ENCODE peak calls at places on chromosomes 11 and 22, in four cellular contexts. H, S, V and C are unnamed samples.

GRCh38 chr11:119318240-119319135 is 1.6 kb upstream of the MCAM start:
- DNase-seq in V (peak), S (peak), H (peak), C (peak)

GRCh38 chr22:50582562-50583293 is at the start of gene CHKB:
- DNase-seq in S (peak), H (peak), V (peak), C (peak)

GRCh38 chr22:40221055-40221414 is 43.3 kb downstream of the TNRC6B start:
- DNase-seq in V (no peak), S (no peak), H (no peak), C (no peak)

GRCh38 chr11:45048870-45049825 is 97.3 kb upstream of the PRDM11 start:
- DNase-seq in V (no peak), H (no peak), S (peak), C (no peak)

GRCh38 chr22:46062232-46062615 is 85.3 kb upstream of the WNT7B start:
- DNase-seq in V (no peak), H (no peak), S (no peak), C (no peak)

GRCh38 chr11:61949169-61950034 is 749 bp upstream of the BEST1 start:
- DNase-seq in V (peak), S (peak), H (peak), C (peak)

GRCh38 chr11:61460986-61461385 is 31.1 kb downstream of the SDHAF2 start:
- DNase-seq in H (no peak), V (no peak), S (no peak), C (no peak)

GRCh38 chr11:69868003-69868865 is 49.0 kb upstream of the FGF3 start:
- DNase-seq in H (no peak), S (no peak), V (no peak), C (no peak)

GRCh38 chr11:70580036-70580805 is 181.9 kb downstream of the CTTN start:
- DNase-seq in V (no peak), S (no peak), H (peak), C (no peak)

GRCh38 chr11:92657226-92657625 is 312.2 kb upstream of the MTNR1B start:
- DNase-seq in H (no peak), S (no peak), V (no peak), C (no peak)

GRCh38 chr11:64711138-64711943 is 11.7 kb downstream of the NRXN2 start:
- DNase-seq in H (no peak), S (no peak), V (no peak), C (no peak)

GRCh38 chr11:35364101-35364780 is 55.1 kb downstream of the SLC1A2 start:
- DNase-seq in S (peak), H (peak), V (peak), C (peak)

GRCh38 chr11:8263109-8263768 is 439 bp downstream of the LMO1 start:
- DNase-seq in S (peak), V (peak), H (peak), C (no peak)

GRCh38 chr22:49996532-49997220 is 15.9 kb downstream of the IL17REL start:
- DNase-seq in S (no peak), H (peak), V (no peak), C (no peak)

GRCh38 chr22:19714320-19715252 is at the start of gene SEPTIN5:
- DNase-seq in S (no peak), H (no peak), V (peak), C (no peak)

GRCh38 chr11:2791521-2792375 is 92.0 kb upstream of the KCNQ1OT1 start:
- DNase-seq in H (peak), V (peak), S (no peak), C (no peak)

GRCh38 chr22:48333323-48333763 is 1494.3 kb downstream of the BRD1 start:
- DNase-seq in V (no peak), S (no peak), H (no peak), C (no peak)

GRCh38 chr11:133905677-133906156 is 51.1 kb downstream of the IGSF9B start:
- DNase-seq in V (no peak), H (peak), S (no peak), C (no peak)

GRCh38 chr22:27029584-27030130 is 372.3 kb downstream of the MIAT start:
- DNase-seq in H (no peak), V (no peak), S (no peak), C (no peak)

GRCh38 chr11:72609045-72609444 is 65.2 kb downstream of the PDE2A start:
- DNase-seq in V (no peak), H (no peak), S (peak), C (peak)

GRCh38 chr11:2092956-2093412 is 46.2 kb downstream of the IGF2 start:
- DNase-seq in S (peak), V (no peak), H (peak), C (peak)

GRCh38 chr11:122162095-122162494 is 46.1 kb upstream of the BLID start:
- DNase-seq in S (peak), H (no peak), V (no peak), C (no peak)

GRCh38 chr11:65793144-65793581 is 6.3 kb downstream of the OVOL1 start:
- DNase-seq in V (no peak), H (no peak), S (no peak), C (peak)

GRCh38 chr11:117076941-117077659 is 21.1 kb downstream of the SIK3 start:
- DNase-seq in H (no peak), S (peak), V (no peak), C (no peak)

GRCh38 chr22:42902875-42903510 is 45.9 kb upstream of the ARFGAP3 start:
- DNase-seq in H (peak), S (peak), V (peak), C (no peak)

GRCh38 chr11:126115253-126115540 is 52.5 kb upstream of the CDON start:
- DNase-seq in S (peak), V (peak), H (peak), C (no peak)

GRCh38 chr11:240315-240714 is 3.5 kb downstream of the PSMD13 start:
- DNase-seq in H (peak), S (no peak), V (no peak), C (no peak)

GRCh38 chr11:62902932-62903331 is 18.2 kb downstream of the CHRM1 start:
- DNase-seq in S (peak), H (no peak), V (no peak), C (no peak)

GRCh38 chr11:119376197-119376847 is 5.2 kb downstream of the USP2 start:
- DNase-seq in V (peak), S (peak), H (peak), C (no peak)

GRCh38 chr22:36383110-36383581 is 4.6 kb downstream of the MYH9 start:
- DNase-seq in S (peak), V (no peak), H (no peak), C (no peak)

GRCh38 chr22:50282361-50283144 is 12.4 kb upstream of the MAPK11 start:
- DNase-seq in V (no peak), S (peak), H (no peak), C (peak)

GRCh38 chr11:82843057-82843795 is 57.0 kb downstream of the PRCP start:
- DNase-seq in V (no peak), H (no peak), S (no peak), C (no peak)

GRCh38 chr11:586376-587316 is 10.4 kb downstream of the PHRF1 start:
- DNase-seq in S (no peak), V (no peak), H (no peak), C (no peak)

GRCh38 chr22:38172489-38173155 is 9.0 kb downstream of the PLA2G6 start:
- DNase-seq in S (peak), V (no peak), H (peak), C (no peak)

GRCh38 chr11:77522215-77522614 is 48.3 kb upstream of the PAK1 start:
- DNase-seq in V (no peak), H (no peak), S (no peak), C (peak)

GRCh38 chr22:22207845-22208564 is 36.6 kb upstream of the VPREB1 start:
- DNase-seq in V (no peak), S (peak), H (no peak), C (peak)

GRCh38 chr22:22213231-22213630 is 31.4 kb upstream of the VPREB1 start:
- DNase-seq in H (no peak), V (no peak), S (peak), C (no peak)

GRCh38 chr22:22210375-22210774 is 34.2 kb upstream of the VPREB1 start:
- DNase-seq in H (no peak), V (no peak), S (peak), C (peak)

GRCh38 chr22:22208657-22209056 is 35.9 kb upstream of the VPREB1 start:
- DNase-seq in V (no peak), S (no peak), H (no peak), C (no peak)

GRCh38 chr22:22210889-22211833 is 33.4 kb upstream of the VPREB1 start:
- DNase-seq in H (no peak), S (no peak), V (no peak), C (no peak)
- H3K27ac ChIP-seq in H (no peak), S (no peak), V (no peak), C (peak)

DNA sequence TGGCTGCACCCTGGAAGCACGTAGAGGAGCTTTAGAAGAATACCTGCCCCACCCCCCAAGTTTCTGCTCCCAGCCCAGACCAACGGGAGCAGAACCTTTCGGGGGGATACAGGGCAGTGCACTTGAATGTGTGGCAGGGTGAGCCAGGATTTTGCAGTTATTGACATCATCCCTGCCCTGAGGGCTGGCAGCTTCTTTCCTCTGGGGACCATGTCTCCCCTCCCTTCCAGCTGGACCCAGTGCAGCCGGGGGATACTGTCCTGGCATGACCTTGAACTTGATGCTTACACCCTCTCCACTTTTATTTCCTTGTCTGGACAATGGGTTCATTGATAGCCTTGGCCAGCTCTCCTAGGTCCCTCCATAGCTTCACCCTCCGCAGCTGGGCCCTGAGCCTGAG is 4.1 kb upstream of the CABP7 start:
- DNase-seq in S (no peak), V (no peak), H (no peak), C (no peak)
- H3K27ac ChIP-seq in S (no peak), V (no peak), H (no peak), C (no peak)

GRCh38 chr11:59771605-59772004 is 16.4 kb downstream of the STX3 start:
- DNase-seq in H (no peak), S (no peak), V (no peak), C (no peak)
- H3K27ac ChIP-seq in H (no peak), S (no peak), V (no peak), C (no peak)

GRCh38 chr11:96331556-96332168 is 11.3 kb downstream of the MAML2 start:
- DNase-seq in S (peak), H (no peak), V (no peak), C (no peak)
- H3K27ac ChIP-seq in S (no peak), H (peak), V (no peak), C (no peak)